ENCODE peak calls at places on chromosomes 12 and 14, in five cellular contexts. F is GM23338, T is A549, N is cardiac muscle cell, D is pancreas. X is an unnamed sample.

GRCh38 chr12:47736877-47737676 is 11.8 kb upstream of the ENDOU start:
- DNase-seq in F (no peak), T (no peak), N (peak), D (peak), X (no peak)

GRCh38 chr12:121775501-121775900 is 18.0 kb downstream of the RHOF start:
- DNase-seq in F (no peak), T (no peak), N (no peak), D (no peak), X (no peak)

GRCh38 chr12:94954029-94954685 is 49.3 kb downstream of the NDUFA12 start:
- DNase-seq in F (no peak), T (peak), N (peak), D (no peak), X (peak)

GRCh38 chr14:106286697-106287290 is 760.4 kb downstream of the TMEM121 start:
- DNase-seq in F (peak), T (no peak), N (no peak), D (no peak), X (no peak)

GRCh38 chr14:64598404-64598803 is 48.6 kb downstream of the PPP1R36 start:
- DNase-seq in F (no peak), T (no peak), N (no peak), D (no peak), X (no peak)

GRCh38 chr12:11978985-11979384 is 91.8 kb upstream of the BCL2L14 start:
- DNase-seq in F (no peak), T (no peak), N (no peak), D (no peak), X (peak)

GRCh38 chr12:15982471-15982870 is 71.3 kb downstream of the DERA start:
- DNase-seq in F (peak), T (peak), N (peak), D (no peak), X (peak)

GRCh38 chr12:1559729-1560128 is 34.7 kb downstream of the FBXL14 start:
- DNase-seq in F (no peak), T (no peak), N (peak), D (no peak), X (no peak)

GRCh38 chr12:108798551-108799221 is 58.7 kb downstream of the SSH1 start:
- DNase-seq in F (no peak), T (no peak), N (peak), D (no peak), X (peak)

GRCh38 chr14:73924337-73924736 is 25.6 kb downstream of the FAM161B start:
- DNase-seq in F (no peak), T (no peak), N (no peak), D (no peak), X (no peak)

DNA sequence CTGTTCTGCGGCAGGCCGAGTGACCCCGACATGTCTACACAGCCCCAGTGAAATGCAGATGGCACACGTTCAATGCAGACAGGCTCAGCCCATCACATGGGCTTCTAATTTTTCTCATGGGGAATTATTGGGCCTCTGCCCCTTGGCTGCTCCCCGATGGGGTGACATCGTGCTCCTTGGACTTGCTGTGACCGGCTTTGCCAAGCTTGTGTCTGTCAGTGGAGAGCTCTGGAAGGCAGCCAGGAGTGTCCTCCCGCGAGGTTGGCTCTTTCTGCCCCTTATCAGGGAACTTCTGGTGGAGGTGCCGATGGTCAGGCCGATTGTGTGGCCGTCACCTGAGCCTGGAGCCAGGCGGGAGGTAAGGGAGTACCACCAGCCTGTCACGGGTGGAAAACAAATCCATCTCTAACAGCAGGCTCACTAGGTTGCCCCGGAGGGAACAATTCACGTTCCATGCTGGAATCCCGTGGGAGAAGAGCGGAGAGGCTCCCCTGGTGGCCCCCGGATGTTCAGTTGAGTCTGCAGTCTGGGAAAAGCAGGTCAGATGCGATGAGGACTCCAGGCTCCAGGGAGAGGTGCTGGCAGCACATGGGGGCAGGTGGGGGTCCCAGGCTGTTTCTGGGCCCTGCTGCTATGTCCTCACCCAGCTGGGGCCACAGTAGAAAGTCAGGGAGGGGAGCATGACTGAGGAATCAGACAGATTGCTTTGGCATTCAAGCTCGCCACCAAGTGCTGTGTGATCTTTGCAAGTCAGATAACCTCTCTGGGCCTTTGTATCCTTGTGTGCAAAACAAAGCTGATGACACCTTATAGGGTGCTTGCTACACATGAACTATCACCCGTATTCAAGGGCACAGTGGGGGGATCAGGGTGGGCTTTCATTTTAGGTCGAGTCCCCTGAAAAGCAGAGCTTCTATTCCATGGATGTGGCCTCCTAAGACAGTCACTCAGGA is 43.2 kb upstream of the EML1 start:
- DNase-seq in F (no peak), T (no peak), N (no peak), D (no peak), X (no peak)
- H3K27ac ChIP-seq in F (no peak), T (peak), N (no peak), D (no peak), X (no peak)

GRCh38 chr12:109951751-109952150 is 44.4 kb downstream of the GIT2 start:
- DNase-seq in F (no peak), T (no peak), N (peak), D (peak), X (peak)
- TF ChIP-seq CTCF in F (no peak), T (no peak), N (no peak), D (no peak), X (peak)

GRCh38 chr14:54882521-54882920 is 20.1 kb downstream of the GCH1 start:
- DNase-seq in F (no peak), T (no peak), N (peak), D (no peak), X (no peak)
- H3K4me3 ChIP-seq in F (no peak), T (no peak), N (no peak), D (no peak), X (no peak)

DNA sequence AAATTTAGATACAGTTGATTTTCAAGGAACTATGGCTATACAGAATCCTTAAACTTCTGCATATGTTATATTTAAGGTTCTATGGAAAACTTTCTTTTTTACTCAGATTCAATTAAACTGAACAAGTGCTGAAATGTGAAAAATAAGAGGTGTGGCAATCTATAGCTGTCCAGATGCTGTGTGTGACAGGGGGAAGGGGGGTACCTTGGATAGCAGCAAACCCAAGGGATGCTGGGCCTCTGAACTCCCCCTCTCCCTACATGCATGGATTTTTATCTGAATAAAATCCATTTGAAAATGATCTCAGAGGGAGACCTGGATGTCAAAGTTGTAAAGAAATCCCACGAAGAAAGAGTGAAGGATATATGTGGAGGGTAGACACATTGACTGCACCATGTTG is 82.8 kb upstream of the CCDC198 start:
- DNase-seq in F (no peak), T (no peak), N (no peak), D (no peak), X (no peak)
- H3K27ac ChIP-seq in F (no peak), T (no peak), N (no peak), D (no peak), X (no peak)

DNA sequence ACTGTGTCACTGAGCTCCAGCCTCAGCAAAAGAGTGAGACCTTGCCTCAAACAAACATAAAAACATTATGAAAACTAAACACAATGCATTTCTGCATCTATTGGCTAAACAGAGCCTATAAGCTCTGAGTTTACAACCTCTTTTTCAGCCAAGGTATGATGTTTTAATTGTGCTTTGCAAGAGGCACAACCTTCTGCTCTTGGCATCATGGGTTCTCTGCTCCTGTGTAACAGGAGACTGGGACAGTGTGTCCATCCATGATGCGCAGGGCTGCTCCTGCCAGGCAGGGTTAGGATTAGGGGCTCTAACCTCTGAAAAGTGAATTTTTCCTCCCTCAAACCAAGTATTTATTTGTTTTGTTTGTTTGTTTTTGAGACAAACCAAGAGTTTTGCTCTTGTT is 5.0 kb upstream of the NFKBIA start:
- DNase-seq in F (no peak), T (no peak), N (no peak), D (no peak), X (no peak)
- TF ChIP-seq CTCF in F (no peak), T (no peak), N (no peak), D (no peak), X (no peak)

DNA sequence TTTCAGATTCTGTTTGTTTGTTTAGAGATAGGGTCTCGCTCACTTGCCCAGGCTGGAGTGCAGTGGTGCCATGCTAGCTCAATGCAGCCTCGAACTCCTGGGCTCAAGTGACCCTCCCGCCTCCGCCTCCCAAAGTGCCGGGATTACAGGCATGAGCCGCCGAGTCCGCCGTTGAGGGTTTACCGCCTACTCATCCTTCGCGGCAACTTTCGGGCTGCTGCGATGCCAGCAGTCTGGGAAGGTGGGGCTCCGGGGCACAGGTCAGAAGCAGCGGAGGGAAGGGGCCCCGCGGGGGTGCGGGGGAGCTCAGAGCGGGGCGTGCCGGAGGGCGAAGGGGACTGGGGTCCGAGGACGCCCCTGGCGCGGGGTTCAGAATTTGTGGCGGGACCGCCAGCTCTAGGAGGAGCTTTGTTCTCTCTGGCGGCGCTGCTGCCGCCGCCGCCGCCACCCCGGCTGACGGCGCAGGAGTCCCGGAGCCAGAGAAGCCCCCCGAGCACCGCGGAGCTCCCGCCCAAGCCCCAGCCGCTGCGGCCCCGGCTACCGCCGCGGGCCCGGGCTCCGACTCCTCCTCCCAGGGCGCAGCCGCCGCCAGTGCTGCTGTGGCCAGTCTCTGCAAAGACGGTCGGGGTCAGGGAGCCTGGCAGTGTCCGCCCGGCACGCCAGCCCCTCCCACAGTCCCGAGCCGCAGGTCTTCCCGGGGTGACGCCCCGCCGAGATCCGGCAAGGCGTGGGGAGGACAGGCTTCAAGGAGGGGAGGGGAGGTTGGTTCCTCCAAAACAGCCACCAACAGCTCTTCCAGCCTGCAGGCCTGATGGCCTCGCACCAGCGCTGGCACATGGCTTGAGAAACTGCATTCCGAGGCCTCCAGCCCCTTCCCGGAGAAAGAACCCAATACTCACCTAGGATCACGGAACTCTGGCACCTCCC is 10.9 kb upstream of the KRT77 start:
- DNase-seq in F (peak), T (peak), N (no peak), D (no peak), X (no peak)
- H3K4me3 ChIP-seq in F (peak), T (peak), N (peak), D (no peak), X (no peak)

DNA sequence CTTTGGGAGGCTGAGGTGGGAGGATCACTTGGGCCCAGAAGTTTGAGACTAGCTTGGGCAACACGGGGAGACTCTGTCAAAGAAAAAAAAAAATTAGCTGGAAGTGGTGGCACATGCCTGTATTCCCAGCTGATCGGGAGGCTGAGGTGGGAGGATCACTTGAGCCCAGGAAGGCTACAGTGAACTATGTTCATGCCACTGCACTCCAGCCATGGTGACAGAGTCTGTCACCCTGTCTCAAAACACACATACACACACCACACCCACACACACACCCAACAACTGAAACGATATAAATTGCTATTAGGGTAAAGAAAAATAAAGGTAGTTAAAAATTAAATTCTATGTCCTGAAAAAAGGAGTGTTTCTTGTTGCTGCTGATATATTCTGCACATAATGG is 7.9 kb downstream of the PPP1R12A start:
- DNase-seq in F (no peak), T (no peak), N (no peak), D (no peak), X (no peak)
- H3K27ac ChIP-seq in F (no peak), T (no peak), N (no peak), D (no peak), X (no peak)

GRCh38 chr12:68507657-68508056 is 103.0 kb upstream of the RAP1B start:
- DNase-seq in F (no peak), T (no peak), N (no peak), D (no peak), X (no peak)
- TF ChIP-seq CTCF in F (no peak), T (no peak), N (no peak), D (no peak), X (no peak)